ENCODE peak calls at places on chromosomes 13 and 19, in eight cellular contexts. One of them, this sample, is unnamed.

GRCh38 chr13:99340638-99341037 is 33.4 kb upstream of the GPR183 start:
- DNase-seq in HFF-Myc: no peak
- DNase-seq in C1 segment of cervical spinal cord: no peak
- DNase-seq in fibroblast of the conjunctiva: no peak
- DNase-seq in NCI-H2081: no peak
- DNase-seq in endothelial cell of umbilical vein: no peak
- DNase-seq in spleen: no peak
- DNase-seq in BJ: no peak
- DNase-seq in this sample: no peak

GRCh38 chr19:33193864-33194362 is at the start of gene LRP3:
- DNase-seq in endothelial cell of umbilical vein: peak
- DNase-seq in spleen: peak
- DNase-seq in C1 segment of cervical spinal cord: peak
- DNase-seq in fibroblast of the conjunctiva: no peak
- DNase-seq in NCI-H2081: peak
- DNase-seq in HFF-Myc: no peak
- DNase-seq in BJ: no peak
- DNase-seq in this sample: peak

GRCh38 chr19:40317338-40317737 is 30.9 kb downstream of the C19orf47 start:
- DNase-seq in fibroblast of the conjunctiva: no peak
- DNase-seq in spleen: no peak
- DNase-seq in HFF-Myc: no peak
- DNase-seq in C1 segment of cervical spinal cord: no peak
- DNase-seq in BJ: no peak
- DNase-seq in endothelial cell of umbilical vein: no peak
- DNase-seq in NCI-H2081: no peak
- DNase-seq in this sample: no peak

GRCh38 chr19:49809155-49809986 is 3.7 kb downstream of the FUZ start:
- DNase-seq in spleen: peak
- DNase-seq in C1 segment of cervical spinal cord: peak
- DNase-seq in BJ: no peak
- DNase-seq in NCI-H2081: peak
- DNase-seq in endothelial cell of umbilical vein: peak
- DNase-seq in HFF-Myc: no peak
- DNase-seq in fibroblast of the conjunctiva: no peak
- DNase-seq in this sample: no peak

GRCh38 chr13:87089391-87089790 is 581.8 kb upstream of the SLITRK5 start:
- DNase-seq in endothelial cell of umbilical vein: no peak
- DNase-seq in NCI-H2081: no peak
- DNase-seq in HFF-Myc: no peak
- DNase-seq in C1 segment of cervical spinal cord: no peak
- DNase-seq in spleen: no peak
- DNase-seq in BJ: peak
- DNase-seq in fibroblast of the conjunctiva: no peak
- DNase-seq in this sample: no peak

GRCh38 chr19:54190942-54191670 is at the start of gene TSEN34:
- DNase-seq in HFF-Myc: no peak
- DNase-seq in endothelial cell of umbilical vein: no peak
- DNase-seq in BJ: peak
- DNase-seq in NCI-H2081: peak
- DNase-seq in fibroblast of the conjunctiva: no peak
- DNase-seq in spleen: peak
- DNase-seq in C1 segment of cervical spinal cord: no peak
- DNase-seq in this sample: peak

GRCh38 chr19:3655402-3656072 is 28.9 kb upstream of the CACTIN start:
- DNase-seq in NCI-H2081: no peak
- DNase-seq in spleen: no peak
- DNase-seq in endothelial cell of umbilical vein: peak
- DNase-seq in HFF-Myc: peak
- DNase-seq in C1 segment of cervical spinal cord: no peak
- DNase-seq in BJ: peak
- DNase-seq in fibroblast of the conjunctiva: peak
- DNase-seq in this sample: no peak

GRCh38 chr19:43518051-43518450 is 8.9 kb downstream of the ETHE1 start:
- DNase-seq in endothelial cell of umbilical vein: no peak
- DNase-seq in spleen: no peak
- DNase-seq in HFF-Myc: no peak
- DNase-seq in BJ: no peak
- DNase-seq in C1 segment of cervical spinal cord: no peak
- DNase-seq in fibroblast of the conjunctiva: no peak
- DNase-seq in NCI-H2081: no peak
- DNase-seq in this sample: peak

GRCh38 chr19:38650911-38651584 is 3.6 kb downstream of the ACTN4 start:
- DNase-seq in fibroblast of the conjunctiva: peak
- DNase-seq in BJ: no peak
- DNase-seq in endothelial cell of umbilical vein: peak
- DNase-seq in C1 segment of cervical spinal cord: no peak
- DNase-seq in HFF-Myc: no peak
- DNase-seq in spleen: no peak
- DNase-seq in NCI-H2081: no peak
- DNase-seq in this sample: no peak

GRCh38 chr13:54536112-54536511 is 1507.5 kb downstream of the OLFM4 start:
- DNase-seq in spleen: no peak
- DNase-seq in endothelial cell of umbilical vein: no peak
- DNase-seq in NCI-H2081: no peak
- DNase-seq in BJ: no peak
- DNase-seq in fibroblast of the conjunctiva: no peak
- DNase-seq in C1 segment of cervical spinal cord: no peak
- DNase-seq in HFF-Myc: no peak
- DNase-seq in this sample: no peak

GRCh38 chr13:68160466-68160865 is 930.3 kb upstream of the PCDH9 start:
- DNase-seq in HFF-Myc: no peak
- DNase-seq in endothelial cell of umbilical vein: no peak
- DNase-seq in NCI-H2081: no peak
- DNase-seq in spleen: no peak
- DNase-seq in fibroblast of the conjunctiva: peak
- DNase-seq in C1 segment of cervical spinal cord: no peak
- DNase-seq in BJ: no peak
- DNase-seq in this sample: no peak

GRCh38 chr13:63206431-63206830 is 1790.8 kb upstream of the PCDH20 start:
- DNase-seq in C1 segment of cervical spinal cord: no peak
- DNase-seq in NCI-H2081: no peak
- DNase-seq in BJ: peak
- DNase-seq in endothelial cell of umbilical vein: no peak
- DNase-seq in fibroblast of the conjunctiva: no peak
- DNase-seq in spleen: no peak
- DNase-seq in HFF-Myc: no peak
- DNase-seq in this sample: no peak

GRCh38 chr13:100040196-100040595 is 48.7 kb upstream of the PCCA start:
- DNase-seq in BJ: no peak
- DNase-seq in HFF-Myc: no peak
- DNase-seq in NCI-H2081: peak
- DNase-seq in fibroblast of the conjunctiva: no peak
- DNase-seq in C1 segment of cervical spinal cord: no peak
- DNase-seq in spleen: no peak
- DNase-seq in endothelial cell of umbilical vein: no peak
- DNase-seq in this sample: peak

GRCh38 chr13:93624371-93624777 is 397.8 kb downstream of the GPC6 start:
- DNase-seq in HFF-Myc: peak
- DNase-seq in BJ: no peak
- DNase-seq in fibroblast of the conjunctiva: no peak
- DNase-seq in C1 segment of cervical spinal cord: no peak
- DNase-seq in NCI-H2081: no peak
- DNase-seq in spleen: no peak
- DNase-seq in endothelial cell of umbilical vein: no peak
- DNase-seq in this sample: no peak

GRCh38 chr13:110485604-110486003 is 75.9 kb downstream of the RAB20 start:
- DNase-seq in endothelial cell of umbilical vein: no peak
- DNase-seq in HFF-Myc: no peak
- DNase-seq in C1 segment of cervical spinal cord: no peak
- DNase-seq in spleen: no peak
- DNase-seq in NCI-H2081: no peak
- DNase-seq in BJ: no peak
- DNase-seq in fibroblast of the conjunctiva: no peak
- DNase-seq in this sample: no peak